ENCODE peak calls at places on chromosomes 3 and 15, in six cellular contexts. G is osteocyte, Y is NB4, U is progenitor cell of endocrine pancreas, Z is A549, T is cardiac fibroblast. D is an unnamed sample.

GRCh38 chr3:114418724-114419543 is 125.1 kb downstream of the TIGIT start:
- DNase-seq in G (no peak), Y (peak), U (no peak), Z (peak), T (peak), D (peak)

GRCh38 chr3:99286266-99286845 is 352.0 kb upstream of the COL8A1 start:
- DNase-seq in G (no peak), Y (no peak), U (no peak), Z (no peak), T (peak), D (no peak)

GRCh38 chr3:101117981-101118380 is 124.8 kb upstream of the ABI3BP start:
- DNase-seq in G (no peak), Y (no peak), U (no peak), Z (no peak), T (peak), D (no peak)

GRCh38 chr3:50154476-50154839 is 666 bp upstream of the SEMA3F start:
- DNase-seq in G (no peak), Y (no peak), U (no peak), Z (no peak), T (no peak), D (no peak)

GRCh38 chr3:48185129-48185528 is 3.1 kb downstream of the CDC25A start:
- DNase-seq in G (no peak), Y (no peak), U (no peak), Z (no peak), T (no peak), D (no peak)

GRCh38 chr3:165339753-165340152 is 143.6 kb upstream of the SLITRK3 start:
- DNase-seq in G (no peak), Y (no peak), U (no peak), Z (peak), T (peak), D (no peak)

GRCh38 chr15:60591491-60592385 is 112.8 kb upstream of the ICE2 start:
- DNase-seq in G (peak), Y (no peak), U (peak), Z (peak), T (peak), D (no peak)

GRCh38 chr15:101600024-101600423 is 52.2 kb downstream of the TM2D3 start:
- DNase-seq in G (no peak), Y (no peak), U (no peak), Z (no peak), T (no peak), D (no peak)

GRCh38 chr3:44114142-44114541 is 127.5 kb upstream of the TOPAZ1 start:
- DNase-seq in G (no peak), Y (peak), U (peak), Z (peak), T (peak), D (no peak)

GRCh38 chr15:73717802-73718201 is 33.6 kb downstream of the CD276 start:
- DNase-seq in G (no peak), Y (no peak), U (no peak), Z (no peak), T (no peak), D (no peak)
- TF ChIP-seq CTCF in G (peak), Y (peak), U (no peak), Z (no peak), T (peak), D (no peak)

GRCh38 chr3:119559441-119559963 is at the start of gene CD80:
- DNase-seq in G (no peak), Y (peak), U (no peak), Z (peak), T (peak), D (no peak)
- TF ChIP-seq CTCF in G (peak), Y (peak), U (peak), Z (peak), T (peak), D (peak)

GRCh38 chr3:124049203-124049748 is 57.4 kb upstream of the ROPN1 start:
- DNase-seq in G (no peak), Y (no peak), U (no peak), Z (no peak), T (no peak), D (no peak)
- TF ChIP-seq CTCF in G (no peak), Y (no peak), U (no peak), Z (no peak), T (no peak), D (no peak)

GRCh38 chr3:46102780-46103130 is 75.5 kb upstream of the XCR1 start:
- DNase-seq in G (no peak), Y (no peak), U (no peak), Z (no peak), T (no peak), D (no peak)
- TF ChIP-seq CTCF in G (no peak), Y (no peak), U (no peak), Z (no peak), T (no peak), D (no peak)

GRCh38 chr3:185279582-185280138 is 25.8 kb upstream of the EHHADH start:
- DNase-seq in G (no peak), Y (no peak), U (no peak), Z (no peak), T (no peak), D (no peak)

GRCh38 chr3:185276415-185276814 is 22.6 kb upstream of the EHHADH start:
- DNase-seq in G (no peak), Y (no peak), U (no peak), Z (no peak), T (no peak), D (no peak)

GRCh38 chr3:185282696-185283373 is 29.0 kb upstream of the EHHADH start:
- DNase-seq in G (peak), Y (peak), U (peak), Z (peak), T (peak), D (peak)

GRCh38 chr3:185283374-185283935 is 29.6 kb upstream of the EHHADH start:
- DNase-seq in G (no peak), Y (no peak), U (no peak), Z (peak), T (peak), D (no peak)

GRCh38 chr3:185280572-185281365 is 26.9 kb upstream of the EHHADH start:
- DNase-seq in G (no peak), Y (peak), U (no peak), Z (peak), T (peak), D (no peak)
- TF ChIP-seq CTCF in G (peak), Y (peak), U (peak), Z (peak), T (peak), D (peak)

DNA sequence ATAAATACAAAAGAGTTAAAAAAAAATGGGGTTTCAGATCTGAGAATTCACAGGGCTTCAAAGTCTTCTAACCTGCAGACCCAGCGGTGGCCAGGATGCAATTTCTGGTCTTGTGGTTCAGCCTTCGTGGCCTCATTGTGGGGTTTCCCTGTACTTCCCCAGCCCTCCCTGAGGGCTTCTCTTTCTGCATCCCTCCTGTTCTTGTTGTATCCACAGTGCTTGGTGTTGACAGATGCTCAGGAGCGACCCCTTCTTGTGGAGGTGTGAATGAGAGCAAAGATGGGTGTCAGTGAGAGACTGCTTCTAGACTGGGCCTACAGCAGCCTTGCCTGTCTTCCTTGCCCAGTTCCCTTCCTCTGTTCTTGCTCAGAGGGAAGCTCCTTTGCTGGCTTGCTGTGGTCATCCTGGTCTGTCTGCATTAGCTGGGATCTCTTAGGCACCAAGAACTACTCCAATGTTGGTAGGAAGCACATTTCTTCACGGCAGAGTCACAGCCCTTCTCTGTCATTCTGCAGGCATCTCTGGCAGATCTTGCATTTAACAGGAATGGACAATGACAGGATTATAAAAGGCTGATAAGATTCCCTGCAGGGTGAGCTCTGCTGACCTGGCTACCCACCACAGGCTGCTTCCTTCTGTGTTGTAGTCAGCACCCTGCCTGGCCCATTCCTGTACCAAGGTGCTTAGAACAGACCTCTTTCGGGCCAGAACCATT is 317.8 kb upstream of the C2CD4B start:
- DNase-seq in G (no peak), Y (peak), U (no peak), Z (peak), T (peak), D (no peak)
- TF ChIP-seq CTCF in G (peak), Y (peak), U (peak), Z (peak), T (peak), D (no peak)

DNA sequence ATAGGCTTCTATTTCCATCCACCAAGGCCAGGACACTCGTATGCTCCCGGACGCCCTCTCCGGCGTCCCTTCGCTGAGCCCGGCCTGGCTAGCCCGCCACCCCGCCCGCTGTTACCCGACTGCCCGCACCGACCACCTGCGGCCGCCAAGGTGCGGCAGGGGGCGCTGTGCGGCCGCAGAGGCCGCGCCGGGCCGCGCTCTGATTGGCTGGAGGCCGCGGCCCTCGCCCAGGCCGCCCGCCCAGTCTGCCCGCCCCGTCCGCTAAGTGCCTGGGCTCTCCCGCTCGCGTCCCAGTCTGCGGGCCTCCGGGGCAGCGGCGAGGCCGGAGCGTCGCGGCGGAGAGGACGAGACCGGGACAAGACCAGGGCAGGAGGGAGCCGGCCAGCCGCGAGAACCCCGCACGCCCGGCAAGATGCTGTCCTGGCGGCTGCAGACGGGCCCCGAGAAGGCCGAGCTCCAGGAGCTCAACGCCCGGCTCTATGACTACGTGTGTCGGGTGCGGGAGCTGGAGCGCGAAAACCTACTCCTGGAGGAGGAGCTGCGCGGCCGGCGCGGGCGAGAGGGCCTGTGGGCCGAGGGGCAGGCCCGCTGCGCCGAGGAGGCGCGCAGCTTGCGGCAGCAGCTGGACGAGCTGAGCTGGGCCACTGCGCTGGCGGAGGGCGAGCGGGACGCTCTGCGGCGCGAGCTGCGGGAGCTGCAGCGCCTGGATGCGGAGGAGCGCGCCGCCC is at the start of gene SYNM:
- DNase-seq in G (peak), Y (peak), U (peak), Z (peak), T (peak), D (no peak)
- TF ChIP-seq CTCF in G (peak), Y (peak), U (peak), Z (peak), T (peak), D (peak)

DNA sequence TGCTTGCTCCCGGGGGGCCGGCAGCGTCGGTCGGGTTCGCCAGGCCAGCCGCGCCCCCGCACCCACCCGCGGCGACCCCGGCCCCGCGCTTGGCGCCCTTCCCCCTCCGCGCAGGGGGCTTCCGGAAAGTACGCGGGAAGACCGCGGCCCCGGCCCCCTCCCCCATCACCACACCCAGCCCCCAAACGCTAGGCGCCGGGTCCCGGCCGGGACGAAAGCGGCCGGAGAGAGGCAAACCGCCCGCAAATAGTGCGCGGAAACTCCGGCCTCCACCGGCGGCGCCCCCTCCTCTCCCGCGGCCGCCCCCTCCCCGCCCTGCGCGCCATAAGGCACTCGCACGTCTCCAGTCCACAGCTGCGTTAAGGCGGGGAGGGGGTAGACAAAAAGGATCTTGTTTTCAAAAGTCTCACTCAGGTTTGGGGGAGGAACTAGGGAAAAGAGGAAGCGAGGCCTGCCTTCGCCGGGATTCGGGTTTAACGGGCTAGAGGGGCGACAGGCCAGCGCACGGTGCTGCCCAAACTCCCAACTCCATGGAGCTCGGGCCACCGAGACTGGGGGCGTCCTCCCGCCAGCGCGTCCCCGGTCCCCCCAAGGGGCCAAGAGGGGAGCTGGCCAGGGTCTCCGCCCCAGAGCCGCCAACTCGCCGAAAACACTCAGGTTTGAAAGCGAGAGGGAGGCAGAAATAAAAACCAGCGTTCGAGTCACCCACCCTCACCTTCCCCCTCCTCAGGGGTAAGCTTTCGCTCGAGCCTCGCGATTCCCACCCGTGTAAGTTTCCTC is 1.8 kb downstream of the ANP32A start:
- DNase-seq in G (peak), Y (peak), U (peak), Z (peak), T (peak), D (no peak)
- TF ChIP-seq CTCF in G (no peak), Y (no peak), U (no peak), Z (no peak), T (no peak), D (no peak)

GRCh38 chr3:37546876-37547275 is 314.8 kb upstream of the CTDSPL start:
- DNase-seq in G (no peak), Y (peak), U (no peak), Z (peak), T (peak), D (no peak)
- TF ChIP-seq CTCF in G (peak), Y (peak), U (no peak), Z (no peak), T (peak), D (peak)

DNA sequence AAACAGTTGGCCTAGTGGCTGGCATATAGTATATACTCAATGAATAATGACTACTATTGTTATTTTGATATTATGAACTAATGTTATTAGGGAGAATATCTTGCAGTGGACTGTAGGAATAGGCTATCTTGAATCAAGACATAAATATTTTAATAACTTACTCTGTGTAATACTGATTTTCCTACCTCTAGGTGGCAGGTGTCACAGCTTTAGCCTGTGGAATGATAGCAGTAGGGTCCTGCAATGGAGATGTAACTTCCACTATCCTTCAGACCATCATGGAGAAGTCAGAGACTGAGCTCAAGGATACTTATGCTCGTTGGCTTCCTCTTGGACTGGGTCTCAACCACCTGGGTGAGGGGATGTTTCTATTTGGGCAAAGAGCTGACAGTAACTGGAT is 6.5 kb downstream of the PSMD2 start:
- DNase-seq in G (no peak), Y (peak), U (no peak), Z (peak), T (peak), D (no peak)
- TF ChIP-seq CTCF in G (peak), Y (peak), U (peak), Z (peak), T (peak), D (peak)

D was measured in kidney epithelial cell.